ENCODE peak calls at places on chromosomes 7 and 10, in seven cellular contexts. B is fibroblast of pulmonary artery; S is iris pigment epithelial cell; G is coronary artery; E is psoas muscle; N is stimulated activated CD4-positive, alpha-beta T cell treated with anti-CD3 and anti-CD28 coated beads, Interleukin-15, amount 100 ng/mL, for 24 hours; T is HCEC 1CT. W is an unnamed sample.

GRCh38 chr10:103470755-103471653 is 8.0 kb downstream of the CALHM3 start:
- DNase-seq in E (peak), S (no peak), G (no peak), N (peak), T (peak), B (peak), W (peak)

GRCh38 chr10:132403511-132404168 is 6.6 kb downstream of the PWWP2B start:
- DNase-seq in G (no peak), E (no peak), N (no peak), B (no peak), T (no peak), S (no peak), W (no peak)

GRCh38 chr7:80335473-80336232 is 176.2 kb downstream of the GNAT3 start:
- DNase-seq in G (no peak), N (no peak), T (peak), S (peak), B (peak), E (no peak), W (no peak)

GRCh38 chr10:94673614-94674321 is 9.8 kb upstream of the CYP2C18 start:
- DNase-seq in T (no peak), S (peak), N (no peak), E (no peak), B (no peak), G (no peak), W (no peak)

GRCh38 chr7:91837397-91838070 is 43.0 kb downstream of the MTERF1 start:
- DNase-seq in N (no peak), B (no peak), E (no peak), S (no peak), G (no peak), T (no peak), W (no peak)

GRCh38 chr7:147700702-147701101 is 889.9 kb upstream of the C7orf33 start:
- DNase-seq in N (no peak), G (no peak), B (no peak), T (no peak), E (no peak), S (no peak), W (no peak)

GRCh38 chr10:44396671-44397191 is 11.8 kb upstream of the CXCL12 start:
- DNase-seq in G (peak), T (no peak), E (no peak), B (no peak), N (no peak), S (no peak), W (no peak)

GRCh38 chr7:111893190-111893589 is 313.0 kb downstream of the DOCK4 start:
- DNase-seq in S (no peak), N (no peak), E (no peak), T (no peak), G (no peak), B (no peak), W (no peak)

GRCh38 chr7:87375647-87376435 is 30.4 kb downstream of the CROT start:
- DNase-seq in S (peak), B (no peak), T (no peak), N (no peak), G (no peak), E (no peak), W (no peak)

GRCh38 chr10:69684020-69684980 is 54.3 kb downstream of the FAM241B start:
- DNase-seq in S (peak), N (no peak), B (peak), E (peak), G (no peak), T (no peak), W (no peak)

GRCh38 chr7:91285966-91286365 is 21.7 kb downstream of the FZD1 start:
- DNase-seq in E (no peak), B (no peak), T (peak), S (peak), G (no peak), N (no peak), W (no peak)

GRCh38 chr10:103793429-103793828 is 61.9 kb downstream of the SH3PXD2A start:
- DNase-seq in E (peak), N (no peak), S (no peak), G (no peak), B (no peak), T (no peak), W (no peak)

GRCh38 chr7:107605223-107605815 is 25.3 kb downstream of the BCAP29 start:
- DNase-seq in B (no peak), S (no peak), E (no peak), N (no peak), T (no peak), G (no peak), W (no peak)